ENCODE peak calls at places on chromosomes 13 and 19, in seven cellular contexts. H is AG04450, K is stomach, P is colonic mucosa, D is osteoblast, U is astrocyte of the cerebellum, M is PC-3. S is an unnamed sample.

GRCh38 chr19:17227798-17228367 is 1.9 kb downstream of the OCEL1 start:
- DNase-seq in H (no peak), K (no peak), P (no peak), D (peak), U (no peak), M (no peak), S (no peak)

GRCh38 chr13:79782541-79783216 is 301.7 kb downstream of the NDFIP2 start:
- DNase-seq in H (peak), K (peak), P (peak), D (peak), U (peak), M (no peak), S (no peak)

GRCh38 chr13:21852043-21852442 is 181.2 kb downstream of the FGF9 start:
- DNase-seq in H (no peak), K (no peak), P (no peak), D (no peak), U (no peak), M (no peak), S (no peak)

GRCh38 chr19:43639507-43640423 is at the start of gene CADM4:
- DNase-seq in H (no peak), K (peak), P (peak), D (peak), U (no peak), M (no peak), S (no peak)

GRCh38 chr13:111270126-111270525 is 50.3 kb upstream of the TEX29 start:
- DNase-seq in H (no peak), K (no peak), P (no peak), D (peak), U (no peak), M (no peak), S (no peak)

GRCh38 chr13:106318941-106319411 is 216.5 kb downstream of the EFNB2 start:
- DNase-seq in H (peak), K (no peak), P (no peak), D (peak), U (peak), M (peak), S (peak)

GRCh38 chr19:7970716-7971448 is 27.4 kb upstream of the TIMM44 start:
- DNase-seq in H (no peak), K (peak), P (peak), D (peak), U (peak), M (peak), S (no peak)

GRCh38 chr13:41565221-41565620 is 107.9 kb downstream of the RGCC start:
- DNase-seq in H (peak), K (no peak), P (no peak), D (peak), U (peak), M (no peak), S (peak)

GRCh38 chr13:109678459-109678858 is 107.9 kb downstream of the IRS2 start:
- DNase-seq in H (no peak), K (no peak), P (no peak), D (no peak), U (no peak), M (no peak), S (no peak)

GRCh38 chr19:4386038-4386782 is 14.1 kb downstream of the SH3GL1 start:
- DNase-seq in H (no peak), K (no peak), P (no peak), D (peak), U (no peak), M (no peak), S (no peak)

GRCh38 chr13:44744880-44745633 is 168.9 kb upstream of the TSC22D1 start:
- DNase-seq in H (no peak), K (no peak), P (no peak), D (no peak), U (no peak), M (no peak), S (no peak)

GRCh38 chr19:29741226-29741625 is 26.2 kb upstream of the C19orf12 start:
- DNase-seq in H (no peak), K (no peak), P (no peak), D (no peak), U (no peak), M (no peak), S (no peak)

GRCh38 chr13:45222919-45223318 is 22.1 kb upstream of the KCTD4 start:
- DNase-seq in H (no peak), K (no peak), P (no peak), D (no peak), U (no peak), M (no peak), S (no peak)

GRCh38 chr13:99605417-99606321 is 104.4 kb downstream of the TM9SF2 start:
- DNase-seq in H (no peak), K (peak), P (peak), D (peak), U (no peak), M (peak), S (no peak)

GRCh38 chr13:33195693-33196464 is 89.7 kb downstream of the STARD13 start:
- DNase-seq in H (no peak), K (no peak), P (no peak), D (no peak), U (no peak), M (no peak), S (no peak)

GRCh38 chr19:31975461-31975860 is 369.9 kb upstream of the ZNF507 start:
- DNase-seq in H (no peak), K (no peak), P (no peak), D (no peak), U (no peak), M (no peak), S (no peak)

GRCh38 chr19:32336259-32337111 is 8.9 kb upstream of the ZNF507 start:
- DNase-seq in H (no peak), K (no peak), P (no peak), D (peak), U (no peak), M (peak), S (peak)

GRCh38 chr19:14103310-14103709 is 12.8 kb upstream of the SAMD1 start:
- DNase-seq in H (no peak), K (no peak), P (no peak), D (peak), U (no peak), M (no peak), S (no peak)

GRCh38 chr19:39307233-39307821 is 11.1 kb downstream of the IFNL1 start:
- DNase-seq in H (no peak), K (peak), P (peak), D (peak), U (no peak), M (no peak), S (no peak)

GRCh38 chr19:36207605-36208252 is 6.7 kb downstream of the ZNF565 start:
- DNase-seq in H (no peak), K (no peak), P (no peak), D (no peak), U (no peak), M (no peak), S (no peak)

GRCh38 chr13:109361562-109361961 is 424.8 kb downstream of the IRS2 start:
- DNase-seq in H (no peak), K (no peak), P (no peak), D (no peak), U (no peak), M (no peak), S (no peak)

DNA sequence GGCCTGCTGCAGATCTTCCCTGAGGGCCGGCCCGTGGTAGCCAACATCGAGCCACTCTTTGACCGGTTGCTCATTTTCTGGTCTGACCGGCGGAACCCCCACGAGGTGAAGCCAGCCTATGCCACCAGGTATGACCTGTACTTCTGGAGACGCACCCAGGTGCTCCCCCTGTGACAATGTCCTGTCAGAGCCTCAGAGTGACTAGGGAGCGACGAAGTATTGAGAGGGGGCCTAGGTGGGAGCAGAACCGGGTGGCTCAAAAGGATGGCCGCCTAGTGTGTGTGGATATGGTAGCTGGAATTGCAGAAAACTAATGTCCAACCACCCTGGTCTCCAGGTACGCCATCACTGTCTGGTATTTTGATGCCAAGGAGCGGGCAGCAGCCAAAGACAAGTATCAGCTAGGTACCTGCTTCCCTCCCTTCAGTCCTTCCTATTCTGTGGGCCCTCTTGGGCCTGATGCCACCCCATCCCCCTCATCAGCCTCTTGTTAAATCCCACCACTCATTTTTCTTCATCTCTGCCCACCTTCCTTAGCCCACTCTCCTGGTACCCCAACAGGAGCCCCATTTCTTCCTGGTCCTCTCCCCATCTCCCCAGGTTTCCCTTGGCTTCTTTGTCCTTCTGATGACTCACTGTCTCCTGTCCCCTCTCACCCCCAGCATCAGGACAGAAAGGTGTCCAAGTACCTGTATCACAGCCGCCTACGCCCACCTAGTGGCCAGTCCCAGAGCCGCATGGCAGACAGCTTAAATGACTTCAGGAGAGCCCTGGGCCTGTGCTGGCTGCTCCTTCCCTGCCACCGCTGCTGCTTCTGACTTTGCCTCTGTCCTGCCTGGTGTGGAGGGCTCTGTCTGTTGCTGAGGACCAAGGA is 8.4 kb downstream of the EGLN2 start:
- DNase-seq in H (no peak), K (no peak), P (peak), D (peak), U (no peak), M (peak), S (no peak)
- H3K4me3 ChIP-seq in H (no peak), K (no peak), P (no peak), D (no peak), U (no peak), M (no peak), S (no peak)

GRCh38 chr13:73816702-73817101 is 317.5 kb downstream of the KLF12 start:
- DNase-seq in H (no peak), K (no peak), P (no peak), D (no peak), U (no peak), M (peak), S (no peak)
- TF ChIP-seq CTCF in H (no peak), K (no peak), P (no peak), D (no peak), U (no peak), M (no peak), S (no peak)

GRCh38 chr19:2193807-2194206 is 30.1 kb downstream of the DOT1L start:
- DNase-seq in H (no peak), K (no peak), P (no peak), D (no peak), U (no peak), M (no peak), S (no peak)
- H3K4me3 ChIP-seq in H (no peak), K (no peak), P (no peak), D (no peak), U (no peak), M (no peak), S (no peak)

DNA sequence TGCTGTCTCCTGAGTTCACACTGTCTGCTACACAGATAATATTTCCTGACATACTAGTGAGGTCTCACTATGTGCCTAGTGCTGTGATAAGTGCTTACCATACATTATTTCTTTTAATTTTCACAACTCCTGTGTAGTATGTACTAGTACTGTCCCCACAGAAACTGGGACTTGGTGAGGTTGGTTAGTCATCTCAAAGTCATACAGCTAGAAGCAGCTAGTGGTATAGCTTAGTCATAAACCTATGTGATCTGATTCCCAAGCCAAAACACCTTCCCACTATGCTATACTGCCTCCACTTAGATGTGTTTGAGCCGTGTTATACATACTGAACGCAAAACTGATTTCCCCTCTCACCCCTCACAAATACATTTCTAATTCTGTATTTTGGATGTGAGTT is 10.5 kb downstream of the MTMR6 start:
- DNase-seq in H (no peak), K (no peak), P (no peak), D (peak), U (no peak), M (peak), S (no peak)
- TF ChIP-seq CTCF in H (no peak), K (no peak), P (no peak), D (no peak), U (no peak), M (peak), S (no peak)

S was measured in AG04449.